ENCODE peak calls at places on chromosomes 6 and 20, in four cellular contexts. V is RWPE1, L is HCT116, M is SW 1271. Y is an unnamed sample.

GRCh38 chr20:8242066-8242465 is 110.0 kb downstream of the PLCB1 start:
- DNase-seq in L (no peak), M (no peak), V (no peak), Y (no peak)

GRCh38 chr6:30881987-30882763 is 2.1 kb upstream of the DDR1 start:
- DNase-seq in V (no peak), L (no peak), M (no peak), Y (no peak)

GRCh38 chr20:41391587-41392001 is 25.0 kb upstream of the EMILIN3 start:
- DNase-seq in V (peak; percentile 74), L (no peak), M (no peak), Y (no peak)

GRCh38 chr20:25576783-25577530 is 8.4 kb downstream of the NINL start:
- DNase-seq in V (no peak), M (no peak), L (no peak), Y (no peak)

GRCh38 chr6:50071921-50072320 is 22.2 kb upstream of the DEFB112 start:
- DNase-seq in L (no peak), V (no peak), M (no peak), Y (no peak)

GRCh38 chr6:85186546-85187170 is 263.2 kb upstream of the NT5E start:
- DNase-seq in L (no peak), V (no peak), M (no peak), Y (no peak)

GRCh38 chr6:13767121-13767794 is 47.1 kb downstream of the MCUR1 start:
- DNase-seq in V (no peak), L (no peak), M (no peak), Y (peak; percentile 11)

GRCh38 chr6:137353346-137353745 is 134.2 kb upstream of the IFNGR1 start:
- DNase-seq in V (no peak), M (no peak), L (no peak), Y (no peak)

Y was measured in anterior cingulate cortex.